ENCODE peak calls at places on chromosomes 3 and 15, in nine cellular contexts. U is sigmoid colon, Q is spleen, W is GM23338, G is HL-60, M is breast epithelium, Y is HCT116, J is GM12891, D is GM12892. B is an unnamed sample.

GRCh38 chr3:129943020-129943419 is 31.5 kb upstream of the TRH start:
- DNase-seq in W (no peak), M (no peak), J (no peak), G (no peak), D (no peak), Q (no peak), Y (no peak), U (no peak), B (no peak)

GRCh38 chr3:134380249-134380648 is 6.0 kb upstream of the AMOTL2 start:
- DNase-seq in D (no peak), W (no peak), Q (no peak), J (no peak), M (no peak), U (no peak), G (no peak), Y (no peak), B (no peak)

GRCh38 chr3:119555309-119555735 is 4.1 kb downstream of the CD80 start:
- DNase-seq in Q (peak; percentile 80), U (no peak), J (no peak), M (no peak), D (no peak), W (no peak), Y (no peak), G (peak; percentile 7), B (no peak)

GRCh38 chr3:99637381-99638111 is 848 bp upstream of the COL8A1 start:
- DNase-seq in M (no peak), J (no peak), W (peak; percentile 36), Q (no peak), G (no peak), D (no peak), Y (no peak), U (no peak), B (peak; percentile 39)

GRCh38 chr15:45179221-45179985 is 8.4 kb downstream of the SHF start:
- DNase-seq in W (peak; percentile 84), Q (peak; percentile 78), M (no peak), Y (peak; percentile 60), D (no peak), G (peak; percentile 32), J (no peak), U (no peak), B (no peak)

GRCh38 chr15:37931868-37932267 is 2.6 kb upstream of the TMCO5A start:
- DNase-seq in Q (no peak), Y (no peak), J (no peak), D (no peak), U (no peak), W (no peak), M (no peak), G (no peak), B (no peak)

GRCh38 chr3:33115024-33115768 is 1.4 kb downstream of the CRTAP start:
- DNase-seq in J (no peak), M (no peak), G (peak; percentile 90), D (no peak), Q (peak; percentile 80), W (peak; percentile 26), Y (peak; percentile 40), U (peak; percentile 96), B (no peak)

GRCh38 chr3:15796771-15797599 is 794 bp downstream of the ANKRD28 start:
- DNase-seq in Y (peak; percentile 56), M (no peak), U (no peak), W (peak; percentile 57), Q (no peak), J (no peak), G (no peak), D (no peak), B (peak; percentile 48)

GRCh38 chr3:64316971-64317370 is 91.7 kb upstream of the PRICKLE2 start:
- DNase-seq in D (no peak), Y (no peak), Q (no peak), M (no peak), U (no peak), J (no peak), W (no peak), G (no peak), B (no peak)

GRCh38 chr3:64318001-64318400 is 92.7 kb upstream of the PRICKLE2 start:
- DNase-seq in W (no peak), G (no peak), J (no peak), D (no peak), Y (no peak), Q (no peak), U (no peak), M (no peak), B (no peak)

GRCh38 chr3:64319391-64319790 is 94.1 kb upstream of the PRICKLE2 start:
- DNase-seq in U (no peak), G (no peak), Q (no peak), M (no peak), D (no peak), W (peak; percentile 80), J (no peak), Y (no peak), B (no peak)

GRCh38 chr3:64318670-64319271 is 93.5 kb upstream of the PRICKLE2 start:
- DNase-seq in D (no peak), G (no peak), Y (no peak), M (no peak), U (no peak), Q (no peak), W (peak; percentile 21), J (no peak), B (no peak)

DNA sequence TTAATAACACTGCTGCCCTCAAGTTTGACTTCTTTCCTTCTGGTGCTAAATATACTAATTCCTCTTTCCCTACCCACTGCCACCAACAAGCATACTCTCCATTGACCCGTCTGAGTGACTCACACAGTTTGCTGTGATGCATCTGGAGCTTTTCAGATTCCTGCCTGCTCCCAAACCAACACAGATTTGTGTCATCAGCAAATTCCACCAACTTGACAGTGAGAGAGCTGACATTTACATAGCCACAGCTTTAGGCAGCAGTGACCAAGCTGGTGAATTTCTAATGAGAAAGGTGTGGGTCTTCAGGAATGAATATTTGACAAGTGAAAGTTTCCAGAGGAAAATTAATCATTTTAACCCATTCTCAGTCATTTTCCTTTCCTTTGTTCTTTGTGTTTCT is 96.5 kb upstream of the PRICKLE2 start:
- DNase-seq in M (no peak), U (no peak), G (no peak), Y (no peak), J (no peak), W (peak; percentile 31), D (no peak), Q (no peak), B (no peak)
- TF ChIP-seq POLR2AphosphoS5 in M (no peak), U (peak; percentile 16), G (no peak), Y (no peak), J (no peak), W (no peak), D (no peak), Q (no peak), B (no peak)

DNA sequence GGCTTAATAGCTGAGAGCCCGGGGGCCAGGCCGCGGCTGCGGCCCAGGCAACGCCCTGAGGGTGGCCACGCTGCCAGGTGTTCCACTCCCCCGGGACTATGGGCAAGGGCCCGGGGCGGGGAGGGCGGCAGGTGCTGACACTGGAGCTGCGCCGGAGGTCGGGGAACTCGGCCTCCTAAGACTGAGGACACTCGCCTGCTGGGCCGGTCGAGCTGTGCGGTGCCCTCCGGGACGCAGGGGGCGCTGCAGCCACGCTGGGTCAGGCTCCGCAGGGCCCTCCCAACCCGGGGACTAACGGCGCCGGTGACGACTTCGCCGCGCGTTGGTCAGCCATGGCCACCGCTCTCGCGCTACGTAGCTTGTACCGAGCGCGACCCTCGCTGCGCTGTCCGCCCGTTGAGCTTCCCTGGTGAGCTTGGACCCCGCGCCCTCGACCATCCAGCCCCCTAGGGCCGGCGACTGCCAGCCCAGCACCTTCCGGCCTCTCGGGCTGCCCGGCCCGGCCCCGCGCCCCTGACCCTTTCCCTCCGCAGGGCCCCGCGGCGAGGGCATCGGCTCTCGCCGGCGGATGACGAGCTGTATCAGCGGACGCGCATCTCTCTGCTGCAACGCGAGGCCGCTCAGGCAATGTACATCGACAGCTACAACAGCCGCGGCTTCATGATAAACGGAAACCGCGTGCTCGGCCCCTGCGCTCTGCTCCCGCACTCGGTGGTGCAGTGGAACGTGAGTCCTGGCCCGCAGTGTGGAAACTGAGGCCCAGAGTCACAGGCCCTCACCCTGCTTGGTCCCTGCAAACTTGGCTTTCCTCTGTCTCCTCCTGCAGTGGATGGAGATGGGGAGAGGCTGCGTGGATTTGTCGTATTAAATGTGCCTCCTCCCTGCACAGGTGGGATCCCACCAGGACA is at the start of gene NDUFAF3:
- DNase-seq in M (peak; percentile 95), Q (peak; percentile 99), W (peak; percentile 94), Y (peak; percentile 90), D (peak; percentile 88), G (peak; percentile 94), J (peak; percentile 88), U (peak; percentile 96), B (no peak)
- TF ChIP-seq POLR2AphosphoS5 in M (peak; percentile 92), Q (peak; percentile 88), W (peak; percentile 83), Y (peak; percentile 91), D (peak; percentile 91), G (peak; percentile 87), J (peak; percentile 94), U (peak; percentile 97), B (peak; percentile 11)

DNA sequence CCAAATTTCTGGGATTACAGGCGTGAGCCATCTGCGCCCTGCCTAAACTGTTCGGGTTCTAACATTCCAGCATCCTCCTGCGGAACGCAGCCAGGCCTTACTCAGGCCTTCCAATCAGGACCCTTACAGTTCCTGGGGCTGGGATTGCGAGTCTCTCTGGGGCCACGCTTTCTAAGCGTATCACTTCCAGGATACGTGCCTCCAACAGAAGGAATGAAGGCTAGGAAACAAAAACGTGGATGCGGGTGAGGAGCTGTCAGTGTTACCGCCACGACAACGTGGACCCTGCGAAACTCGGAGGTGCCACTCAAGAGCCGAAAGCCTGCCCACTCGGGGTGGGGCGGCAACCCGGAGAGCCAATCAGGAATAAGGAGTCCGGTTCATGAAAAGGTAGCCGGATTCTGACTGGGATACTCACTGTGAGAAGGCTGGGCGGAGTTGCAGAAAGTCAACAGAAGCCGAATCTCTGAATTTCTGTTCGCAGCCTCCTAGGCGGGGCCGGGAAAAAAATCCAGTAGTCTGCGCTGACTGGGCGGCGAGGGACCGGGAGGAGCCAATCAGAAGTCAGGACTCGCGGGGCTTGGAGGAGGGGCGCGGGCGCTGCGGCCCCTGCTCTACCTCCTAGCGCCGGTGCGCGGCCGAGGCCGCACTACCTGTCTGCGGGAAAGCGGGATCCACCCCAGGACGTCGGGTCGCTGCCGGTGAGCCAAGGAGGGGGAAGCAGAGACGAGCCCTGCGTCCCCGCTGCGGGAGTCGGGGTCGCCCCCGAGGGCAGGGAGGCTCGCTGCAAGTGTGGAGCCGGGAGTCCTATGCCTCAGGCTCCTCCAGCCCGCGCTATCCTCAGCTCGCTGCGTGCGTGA is at the start of gene HYKK:
- DNase-seq in G (peak; percentile 65), W (peak; percentile 99), J (peak; percentile 75), Y (peak; percentile 94), Q (peak; percentile 90), U (peak; percentile 97), M (peak; percentile 95), D (peak; percentile 81), B (peak; percentile 91)
- TF ChIP-seq POLR2AphosphoS5 in G (no peak), W (peak; percentile 71), J (no peak), Y (peak; percentile 72), Q (peak; percentile 78), U (peak; percentile 78), M (no peak), D (no peak), B (peak; percentile 66)

GRCh38 chr15:52289629-52290081 is 5.9 kb downstream of the MYO5C start:
- DNase-seq in J (no peak), Y (no peak), W (peak; percentile 42), D (no peak), M (no peak), Q (no peak), G (no peak), U (no peak), B (no peak)

GRCh38 chr15:52290329-52290728 is 5.3 kb downstream of the MYO5C start:
- DNase-seq in M (no peak), U (no peak), D (no peak), W (no peak), J (peak; percentile 30), Y (no peak), Q (no peak), G (no peak), B (no peak)

GRCh38 chr15:52292780-52293392 is 2.7 kb downstream of the MYO5C start:
- DNase-seq in M (no peak), Y (no peak), D (no peak), J (no peak), U (no peak), Q (peak; percentile 68), G (no peak), W (no peak), B (no peak)

GRCh38 chr15:52290800-52291199 is 4.8 kb downstream of the MYO5C start:
- DNase-seq in G (no peak), J (no peak), D (no peak), M (no peak), W (no peak), Y (no peak), Q (no peak), U (no peak), B (no peak)

GRCh38 chr15:52291204-52291603 is 4.4 kb downstream of the MYO5C start:
- DNase-seq in U (no peak), D (no peak), M (no peak), G (no peak), Q (no peak), J (peak; percentile 25), W (no peak), Y (no peak), B (no peak)
- TF ChIP-seq POLR2AphosphoS5 in U (no peak), D (no peak), M (no peak), G (no peak), Q (no peak), J (no peak), W (no peak), Y (no peak), B (no peak)